ENCODE peak calls at places on chromosomes 11 and 22, in five cellular contexts. D is H7; V is ACHN; N is activated CD8-positive, alpha-beta memory T cell treated with anti-CD3 and anti-CD28 coated beads for 48 hours; O is transverse colon. Z is an unnamed sample.

GRCh38 chr11:124122123-124122522 is 6.9 kb downstream of the VWA5A start:
- DNase-seq in D (no peak), O (no peak), V (no peak), N (no peak), Z (no peak)

GRCh38 chr11:106789406-106789805 is 228.9 kb downstream of the GUCY1A2 start:
- DNase-seq in D (no peak), N (no peak), O (no peak), V (no peak), Z (no peak)

GRCh38 chr22:30386960-30387848 is at the start of gene RNF215:
- DNase-seq in V (peak; percentile 79), N (peak; percentile 57), D (peak; percentile 100), O (peak; percentile 88), Z (peak; percentile 91)

GRCh38 chr11:1826552-1827094 is 8.2 kb upstream of the SYT8 start:
- DNase-seq in D (peak; percentile 88), O (peak; percentile 56), V (peak; percentile 43), N (no peak), Z (no peak)

GRCh38 chr11:117045196-117045595 is 53.0 kb downstream of the SIK3 start:
- DNase-seq in O (peak; percentile 55), D (no peak), V (peak; percentile 89), N (no peak), Z (no peak)

GRCh38 chr11:33064033-33064825 is 24.9 kb downstream of the TCP11L1 start:
- DNase-seq in N (no peak), D (peak; percentile 17), V (no peak), O (no peak), Z (no peak)

GRCh38 chr11:120089036-120090001 is 48.6 kb downstream of the TRIM29 start:
- DNase-seq in D (no peak), O (no peak), V (no peak), N (no peak), Z (no peak)

GRCh38 chr11:74936087-74936486 is 12.8 kb downstream of the XRRA1 start:
- DNase-seq in O (no peak), N (no peak), D (no peak), V (no peak), Z (no peak)

GRCh38 chr11:27390318-27390958 is 27.4 kb upstream of the CCDC34 start:
- DNase-seq in N (no peak), D (no peak), V (no peak), O (no peak), Z (no peak)

GRCh38 chr11:15157181-15157580 is 42.5 kb downstream of the INSC start:
- DNase-seq in D (no peak), N (no peak), V (peak; percentile 49), O (no peak), Z (no peak)

GRCh38 chr11:125514336-125515101 is 18.5 kb upstream of the FEZ1 start:
- DNase-seq in D (no peak), V (no peak), O (peak; percentile 41), N (peak; percentile 21), Z (no peak)

GRCh38 chr11:66281001-66281400 is 3.0 kb downstream of the CNIH2 start:
- DNase-seq in D (peak; percentile 54), V (no peak), O (no peak), N (no peak), Z (no peak)

GRCh38 chr11:109697140-109697843 is 275.3 kb downstream of the C11orf87 start:
- DNase-seq in D (peak; percentile 41), O (no peak), N (no peak), V (peak; percentile 46), Z (no peak)

GRCh38 chr11:35682230-35683195 is 19.9 kb downstream of the TRIM44 start:
- DNase-seq in V (peak; percentile 44), N (no peak), D (no peak), O (peak; percentile 41), Z (no peak)

GRCh38 chr11:120540744-120541143 is 29.2 kb downstream of the GRIK4 start:
- DNase-seq in V (no peak), D (no peak), O (no peak), N (no peak), Z (no peak)

GRCh38 chr11:118827118-118827517 is 36.2 kb upstream of the DDX6 start:
- DNase-seq in O (peak; percentile 62), D (no peak), N (no peak), V (no peak), Z (no peak)

GRCh38 chr22:42313804-42314581 is 43.5 kb upstream of the TCF20 start:
- DNase-seq in O (peak; percentile 87), V (peak; percentile 82), N (no peak), D (peak; percentile 93), Z (no peak)

GRCh38 chr11:44950625-44951472 is at the start of gene TP53I11:
- DNase-seq in N (peak; percentile 32), O (peak; percentile 87), D (peak; percentile 92), V (peak; percentile 60), Z (peak; percentile 81)

GRCh38 chr11:3158131-3158591 is 6.9 kb downstream of the OSBPL5 start:
- DNase-seq in D (peak; percentile 35), N (no peak), V (no peak), O (peak; percentile 4), Z (no peak)

GRCh38 chr11:8016396-8016949 is 29.3 kb downstream of the EIF3F start:
- DNase-seq in D (peak; percentile 76), O (no peak), N (no peak), V (no peak), Z (no peak)

GRCh38 chr22:39349506-39349966 is 255 bp upstream of the SYNGR1 start:
- DNase-seq in N (no peak), O (peak; percentile 27), D (peak; percentile 100), V (peak; percentile 5), Z (peak; percentile 65)

GRCh38 chr11:128240546-128240945 is 346.8 kb downstream of the ETS1 start:
- DNase-seq in D (no peak), V (no peak), N (no peak), O (no peak), Z (no peak)

GRCh38 chr22:24697671-24698082 is 76.8 kb downstream of the PIWIL3 start:
- DNase-seq in O (peak; percentile 58), D (peak; percentile 30), N (no peak), V (no peak), Z (no peak)

GRCh38 chr11:38046571-38047135 is 1448.6 kb upstream of the RAG2 start:
- DNase-seq in V (no peak), O (no peak), D (peak; percentile 8), N (no peak), Z (no peak)

GRCh38 chr22:40436460-40437431 is 66.4 kb downstream of the SGSM3 start:
- DNase-seq in D (peak; percentile 71), V (peak; percentile 51), N (no peak), O (peak; percentile 31), Z (no peak)